ENCODE peak calls at places on chromosomes 7 and 10, in five cellular contexts. S is left ventricle myocardium inferior; B is spleen; O is PC-3; P is CD4-positive, CD25-positive, alpha-beta regulatory T cell. N is an unnamed sample. For H3K4me1 and H3K9me3, the result is how much of the 10 kb centered on the place peaks cover.

GRCh38 chr10:122307669-122308486 is 36.8 kb downstream of the BTBD16 start:
- DNase-seq in S (peak), P (no peak), B (no peak), O (peak), N (no peak)

GRCh38 chr7:42198296-42198695 is 38.7 kb downstream of the GLI3 start:
- DNase-seq in O (no peak), P (no peak), S (no peak), B (no peak), N (no peak)

GRCh38 chr10:33216661-33217427 is 117.6 kb downstream of the NRP1 start:
- DNase-seq in B (no peak), S (no peak), P (no peak), O (peak), N (no peak)

GRCh38 chr10:119120875-119121274 is 17.0 kb downstream of the DENND10 start:
- DNase-seq in S (no peak), B (no peak), P (no peak), O (no peak), N (no peak)

GRCh38 chr10:72523932-72524396 is 101.9 kb downstream of the MICU1 start:
- DNase-seq in B (no peak), P (no peak), O (no peak), S (no peak), N (no peak)

GRCh38 chr10:68870061-68870460 is 31.1 kb upstream of the DDX50 start:
- DNase-seq in P (no peak), O (no peak), B (no peak), S (no peak), N (no peak)

GRCh38 chr10:75956624-75957023 is 525.2 kb downstream of the LRMDA start:
- DNase-seq in O (peak), P (no peak), B (no peak), S (no peak), N (no peak)

GRCh38 chr7:124700655-124701054 is 64.9 kb downstream of the GPR37 start:
- DNase-seq in B (no peak), P (no peak), O (no peak), S (no peak), N (no peak)

GRCh38 chr7:155921804-155922506 is 109.7 kb upstream of the SHH start:
- DNase-seq in O (peak), B (peak), P (no peak), S (no peak), N (no peak)

GRCh38 chr10:15440204-15440711 is 69.2 kb upstream of the FAM171A1 start:
- DNase-seq in P (no peak), O (no peak), B (no peak), S (no peak), N (no peak)

GRCh38 chr10:31142026-31142425 is 110.4 kb upstream of the ZNF438 start:
- DNase-seq in O (peak), S (no peak), B (no peak), P (no peak), N (no peak)

GRCh38 chr7:22841954-22842353 is 19.3 kb upstream of the TOMM7 start:
- DNase-seq in B (no peak), O (no peak), S (no peak), P (no peak), N (no peak)

GRCh38 chr10:70872281-70872680 is 16.1 kb downstream of the PCBD1 start:
- DNase-seq in O (no peak), S (no peak), P (no peak), B (no peak), N (no peak)

GRCh38 chr7:25517906-25518305 is 289.6 kb upstream of the NPVF start:
- DNase-seq in S (no peak), P (no peak), O (no peak), B (no peak), N (no peak)

GRCh38 chr7:158910254-158911053 is 54.1 kb downstream of the DYNC2I1 start:
- DNase-seq in O (no peak), P (no peak), B (no peak), S (no peak), N (no peak)

GRCh38 chr10:123361832-123362231 is 207.6 kb downstream of the BUB3 start:
- DNase-seq in P (no peak), S (no peak), B (no peak), O (no peak), N (no peak)

GRCh38 chr10:127550861-127551260 is 1.8 kb downstream of the NPS start:
- DNase-seq in B (no peak), S (no peak), O (peak), P (no peak), N (no peak)

GRCh38 chr10:45625879-45626278 is 46.7 kb downstream of the ZFAND4 start:
- DNase-seq in S (no peak), B (no peak), O (no peak), P (no peak), N (no peak)

GRCh38 chr10:82377608-82378007 is 502.6 kb downstream of the NRG3 start:
- DNase-seq in S (no peak), P (no peak), B (no peak), O (no peak), N (no peak)

GRCh38 chr7:78191475-78192079 is 393.0 kb downstream of the PHTF2 start:
- DNase-seq in P (no peak), S (no peak), O (no peak), B (no peak), N (no peak)

GRCh38 chr7:151608031-151608551 is 88.4 kb upstream of the RHEB start:
- DNase-seq in B (no peak), O (peak), P (no peak), S (no peak), N (no peak)

GRCh38 chr7:156237614-156238013 is 403.0 kb upstream of the RNF32 start:
- DNase-seq in O (no peak), S (no peak), P (no peak), B (no peak), N (no peak)

GRCh38 chr10:87608756-87609155 is 50.9 kb upstream of the PAPSS2 start:
- DNase-seq in S (no peak), B (no peak), O (no peak), P (no peak), N (no peak)

GRCh38 chr7:98707076-98707475 is 90.0 kb downstream of the NPTX2 start:
- DNase-seq in P (no peak), S (no peak), B (no peak), O (no peak), N (no peak)

GRCh38 chr7:486216-486743 is 33.4 kb downstream of the PDGFA start:
- DNase-seq in O (no peak), P (no peak), B (peak), S (no peak), N (peak)

GRCh38 chr10:104066945-104067344 is 18.7 kb downstream of the COL17A1 start:
- DNase-seq in S (no peak), B (no peak), P (no peak), O (no peak), N (no peak)

GRCh38 chr7:101465576-101466196 is 103.0 kb downstream of the COL26A1 start:
- DNase-seq in B (peak), P (peak), O (no peak), S (no peak), N (no peak)

GRCh38 chr7:107122483-107122882 is 46.3 kb upstream of the HBP1 start:
- DNase-seq in O (no peak), S (no peak), P (no peak), B (no peak), N (no peak)

GRCh38 chr7:25952277-25953057 is 199.5 kb upstream of the NFE2L3 start:
- DNase-seq in S (no peak), P (no peak), B (no peak), O (no peak), N (no peak)

GRCh38 chr10:84715911-84716310 is 387.5 kb downstream of the CCSER2 start:
- DNase-seq in P (peak), B (no peak), S (no peak), O (peak), N (no peak)

GRCh38 chr7:99729501-99730261 is 5.3 kb downstream of the CYP3A7 start:
- DNase-seq in B (no peak), S (no peak), O (peak), P (no peak), N (no peak)

GRCh38 chr10:78342787-78343186 is 309.1 kb downstream of the RPS24 start:
- DNase-seq in S (no peak), O (no peak), B (peak), P (no peak), N (no peak)

GRCh38 chr7:27921081-27921836 is 181.3 kb downstream of the TAX1BP1 start:
- DNase-seq in B (no peak), P (peak), S (no peak), O (peak), N (no peak)

GRCh38 chr7:77826300-77826699 is 27.7 kb downstream of the PHTF2 start:
- DNase-seq in O (no peak), B (no peak), P (no peak), S (no peak), N (no peak)

GRCh38 chr7:45990276-45990675 is 69.2 kb upstream of the IGFBP3 start:
- DNase-seq in S (no peak), O (no peak), B (no peak), P (no peak), N (no peak)

GRCh38 chr10:1100143-1100542 is 44.0 kb downstream of the WDR37 start:
- DNase-seq in S (no peak), O (no peak), B (no peak), P (no peak), N (no peak)

GRCh38 chr7:92669616-92670153 is 79.5 kb upstream of the FAM133B start:
- DNase-seq in O (no peak), P (no peak), S (no peak), B (no peak), N (no peak)

GRCh38 chr10:72171175-72171630 is 44.6 kb upstream of the ANAPC16 start:
- DNase-seq in O (peak), P (no peak), S (no peak), B (no peak), N (no peak)

GRCh38 chr10:116877391-116877790 is 28.1 kb downstream of the ENO4 start:
- DNase-seq in O (peak), P (no peak), S (no peak), B (no peak), N (no peak)

GRCh38 chr10:92124524-92125168 is 166.2 kb downstream of the CPEB3 start:
- DNase-seq in S (no peak), O (peak), B (no peak), P (no peak), N (no peak)

GRCh38 chr10:94327649-94328048 is 35.1 kb downstream of the NOC3L start:
- DNase-seq in O (no peak), P (no peak), S (no peak), B (no peak), N (no peak)

GRCh38 chr10:94328613-94329012 is 34.1 kb downstream of the NOC3L start:
- DNase-seq in O (no peak), P (no peak), B (no peak), S (no peak), N (no peak)

GRCh38 chr10:94320285-94320914 is 42.3 kb downstream of the NOC3L start:
- DNase-seq in O (peak), B (peak), P (peak), S (peak), N (peak)

DNA sequence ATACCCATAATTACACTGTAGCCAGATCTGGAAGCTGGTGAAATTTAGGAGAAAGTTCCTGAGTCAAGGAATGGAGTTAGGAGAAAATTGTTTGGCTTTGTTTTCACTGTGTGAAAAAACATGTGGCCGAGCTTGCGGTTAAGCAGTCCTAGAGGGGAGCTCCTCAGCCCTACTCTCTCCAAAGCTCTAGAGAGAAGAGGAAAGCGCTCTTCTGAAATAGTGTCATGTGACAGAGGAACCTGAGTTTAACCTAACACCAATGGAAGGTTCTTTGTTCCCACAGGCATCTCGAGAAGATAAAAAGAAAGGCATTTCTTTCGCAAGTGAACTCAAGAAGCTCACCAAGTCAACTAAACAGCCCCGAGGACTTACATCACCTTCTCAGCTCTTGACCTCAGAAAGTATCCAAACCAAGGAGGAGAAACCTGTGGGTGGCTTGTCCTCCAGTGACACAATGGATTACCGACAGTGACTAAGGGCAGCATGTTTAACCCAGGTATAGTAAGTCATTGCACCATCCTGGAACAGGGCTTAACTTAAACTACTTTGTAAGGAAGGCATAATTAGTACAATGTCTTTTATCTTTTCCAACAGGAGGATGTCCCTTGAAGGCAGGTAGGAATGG is 38.0 kb downstream of the NOC3L start:
- DNase-seq in S (no peak), B (no peak), O (no peak), P (no peak), N (no peak)
- H3K4me1 ChIP-seq in S (under half), B (under half), O (under half), P (under half), N (under half)

DNA sequence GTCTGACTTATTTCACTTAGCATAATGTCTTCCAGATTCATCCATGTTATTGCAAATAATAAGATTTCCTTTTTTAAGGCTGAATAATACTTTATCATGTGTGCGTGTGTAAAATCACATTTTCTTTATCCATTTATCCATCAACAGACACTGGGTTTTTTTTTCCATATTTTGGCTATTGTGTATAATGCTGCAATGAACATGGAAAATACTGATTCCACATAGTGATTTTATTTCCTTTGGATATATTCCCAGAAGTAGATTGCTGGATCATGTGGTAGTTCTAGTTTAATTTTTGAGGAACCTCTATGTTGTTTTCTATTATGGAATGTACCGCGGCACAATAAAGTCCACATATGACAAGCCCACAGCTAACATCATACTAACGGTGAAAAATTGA is 180.1 kb downstream of the PON1 start:
- DNase-seq in P (no peak), B (no peak), S (no peak), O (no peak), N (no peak)
- H3K9me3 ChIP-seq in P (under half), B (under half), S (under half), O (under half), N (under half)

GRCh38 chr7:36682102-36682501 is 42.2 kb downstream of the AOAH start:
- DNase-seq in P (no peak), S (no peak), B (no peak), O (no peak), N (no peak)
- H3K27ac ChIP-seq in P (no peak), S (no peak), B (no peak), O (no peak), N (no peak)

GRCh38 chr7:131226116-131226562 is 101.5 kb upstream of the MKLN1 start:
- DNase-seq in B (no peak), P (no peak), O (no peak), S (no peak), N (no peak)
- H3K4me1 ChIP-seq in B (under half), P (under half), O (under half), S (under half), N (under half)

DNA sequence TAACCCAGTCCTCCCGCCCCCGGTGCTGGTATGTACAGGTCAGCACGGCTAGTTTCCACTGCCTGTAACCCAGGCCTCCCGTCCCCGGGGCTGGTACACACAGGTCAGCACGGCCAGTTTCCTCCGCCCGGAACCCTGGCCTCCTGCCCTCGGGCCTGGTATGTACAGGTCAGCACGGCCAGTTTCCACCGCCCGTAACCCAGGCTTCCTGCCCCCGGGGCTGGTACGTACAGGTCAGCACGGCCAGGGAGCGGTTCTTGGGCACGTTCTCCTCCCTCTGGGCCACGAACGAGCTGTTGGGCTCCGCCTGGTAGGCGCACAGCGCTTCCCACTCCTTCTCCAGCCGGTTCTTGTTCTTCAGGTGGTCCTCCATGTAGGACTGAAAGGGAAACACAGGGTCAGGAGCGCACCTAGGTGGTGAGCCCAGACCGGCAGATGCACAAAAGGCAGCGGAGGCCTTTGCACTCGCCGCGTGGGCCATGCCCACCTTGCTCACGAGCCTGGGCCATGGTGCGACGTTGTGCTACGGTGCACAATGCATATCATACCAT is 284.4 kb downstream of the DNAJB6 start:
- DNase-seq in P (no peak), O (no peak), B (peak), S (no peak), N (no peak)
- H3K9me3 ChIP-seq in P (under half), O (under half), B (under half), S (under half), N (under half)

GRCh38 chr7:1951600-1951999 is 281.1 kb downstream of the MAD1L1 start:
- DNase-seq in B (peak), P (no peak), O (no peak), S (peak), N (no peak)

GRCh38 chr7:1952169-1952760 is 280.5 kb downstream of the MAD1L1 start:
- DNase-seq in B (peak), O (no peak), S (no peak), P (no peak), N (no peak)

GRCh38 chr7:1950066-1950622 is 280.1 kb downstream of the ELFN1 start:
- DNase-seq in S (no peak), P (no peak), B (no peak), O (no peak), N (no peak)

GRCh38 chr7:1949681-1950055 is 279.6 kb downstream of the ELFN1 start:
- DNase-seq in O (no peak), P (no peak), B (peak), S (no peak), N (no peak)

DNA sequence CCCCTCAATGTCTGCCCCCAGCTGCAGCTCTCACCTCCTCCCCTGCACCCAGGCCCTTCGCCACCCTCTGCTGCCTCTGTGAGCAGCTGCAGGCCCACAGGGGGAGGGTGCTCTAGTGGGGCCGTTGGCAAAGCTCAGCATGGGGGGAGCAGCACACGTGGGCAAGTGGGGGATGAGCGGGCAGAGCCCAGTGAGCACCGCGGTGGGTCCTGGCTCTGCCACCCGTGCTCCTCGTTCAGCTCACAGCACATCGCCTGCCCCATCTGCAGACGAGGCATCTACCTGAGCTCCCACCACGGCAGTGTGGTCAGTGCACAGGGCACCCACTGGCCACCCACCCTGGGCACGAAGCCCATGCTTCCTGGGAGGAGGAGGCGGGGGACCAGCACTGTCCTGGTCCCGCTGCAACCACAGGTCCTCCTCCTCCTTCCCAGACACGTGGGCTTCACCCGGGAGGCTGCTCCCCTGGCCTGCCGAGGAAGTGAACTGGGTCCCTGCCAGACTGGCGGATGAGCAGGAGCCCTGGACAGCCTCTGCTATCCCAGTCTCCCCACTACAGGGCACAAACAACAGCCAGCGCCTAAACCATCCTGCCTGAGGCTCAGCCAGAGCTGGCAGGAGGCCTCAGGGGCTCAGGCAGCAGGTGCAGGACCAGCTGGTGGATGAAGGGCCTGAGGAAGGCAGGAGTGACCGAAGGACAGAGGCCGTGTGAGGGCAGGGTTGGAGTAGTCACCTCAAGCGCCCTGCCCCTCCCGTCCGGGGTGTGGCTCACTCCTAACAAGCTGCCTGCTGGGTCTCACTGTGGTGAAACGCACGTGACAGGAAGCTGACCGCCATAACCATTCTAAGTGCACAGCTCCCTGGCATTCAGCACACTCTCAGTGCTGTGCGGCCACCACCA is 280.8 kb downstream of the ELFN1 start:
- DNase-seq in B (peak), S (peak), O (no peak), P (peak), N (no peak)
- H3K27ac ChIP-seq in B (no peak), S (no peak), O (no peak), P (peak), N (no peak)